ENCODE peak calls at places on chromosomes 3 and 15, in eight cellular contexts. M is HEK293T; G is HS-5; Q is stimulated activated CD8-positive, alpha-beta memory T cell treated with anti-CD3 and anti-CD28 coated beads, Interleukin-4, amount 100 ng/mL, for 24 hours; P is upper lobe of right lung; D is CD8-positive, alpha-beta memory T cell; C is NCI-H1092; V is activated T-cell treated with anti-CD3 and anti-CD28 coated beads, Interleukin-2, amount 50 U/mL, for 4 hours. R is an unnamed sample.

GRCh38 chr15:33454346-33454745 is 143.6 kb downstream of the RYR3 start:
- DNase-seq in M (no peak), G (no peak), Q (no peak), P (no peak), D (no peak), C (no peak), V (no peak), R (no peak)

GRCh38 chr3:63886843-63887242 is 23.2 kb downstream of the ATXN7 start:
- DNase-seq in M (no peak), G (no peak), Q (no peak), P (no peak), D (no peak), C (no peak), V (no peak), R (no peak)

GRCh38 chr15:29364429-29365078 is 94.9 kb upstream of the NSMCE3 start:
- DNase-seq in M (peak), G (peak), Q (no peak), P (no peak), D (no peak), C (no peak), V (no peak), R (no peak)

GRCh38 chr15:59941612-59942011 is 62.5 kb upstream of the FOXB1 start:
- DNase-seq in M (no peak), G (no peak), Q (no peak), P (no peak), D (no peak), C (no peak), V (no peak), R (no peak)

GRCh38 chr3:69428657-69429255 is 42.9 kb upstream of the FRMD4B start:
- DNase-seq in M (no peak), G (no peak), Q (no peak), P (no peak), D (no peak), C (no peak), V (no peak), R (no peak)

GRCh38 chr3:113111308-113111707 is 100.0 kb upstream of the BOC start:
- DNase-seq in M (no peak), G (no peak), Q (no peak), P (no peak), D (no peak), C (no peak), V (no peak), R (no peak)

GRCh38 chr3:45560270-45561020 is 34.1 kb upstream of the LIMD1 start:
- DNase-seq in M (no peak), G (no peak), Q (no peak), P (no peak), D (no peak), C (no peak), V (no peak), R (peak)

GRCh38 chr3:64291956-64292355 is 66.7 kb upstream of the PRICKLE2 start:
- DNase-seq in M (no peak), G (no peak), Q (no peak), P (no peak), D (no peak), C (no peak), V (no peak), R (peak)

GRCh38 chr3:11085078-11085840 is 69.0 kb upstream of the HRH1 start:
- DNase-seq in M (no peak), G (peak), Q (no peak), P (no peak), D (no peak), C (no peak), V (no peak), R (no peak)